ENCODE peak calls at places on chromosomes 7 and 10, in four cellular contexts. J, F, E and G are unnamed samples.
A peak's percentile ranks its signal among the peaks of the same experiment; 100 is the strongest.

GRCh38 chr10:118800920-118801319 is 46.1 kb upstream of the CACUL1 start:
- DNase-seq in J (peak; percentile 18), F (no peak), E (peak; percentile 10), G (peak; percentile 40)

GRCh38 chr7:157405914-157406810 is 69.4 kb downstream of the DNAJB6 start:
- DNase-seq in J (no peak), F (no peak), E (no peak), G (peak; percentile 55)

GRCh38 chr7:105097619-105098018 is 83.6 kb downstream of the KMT2E start:
- DNase-seq in J (no peak), F (no peak), E (no peak), G (no peak)

GRCh38 chr7:151890355-151891004 is 13.6 kb upstream of the PRKAG2 start:
- DNase-seq in J (no peak), F (no peak), E (no peak), G (no peak)

GRCh38 chr7:17937506-17938115 is 2.7 kb downstream of the SNX13 start:
- DNase-seq in J (no peak), F (no peak), E (no peak), G (no peak)

GRCh38 chr10:33258951-33259350 is 75.5 kb downstream of the NRP1 start:
- DNase-seq in J (no peak), F (no peak), E (no peak), G (no peak)

GRCh38 chr10:35554461-35555056 is 50.6 kb upstream of the GJD4 start:
- DNase-seq in J (no peak), F (no peak), E (no peak), G (no peak)

GRCh38 chr7:125606661-125607060 is 677.0 kb upstream of the POT1 start:
- DNase-seq in J (no peak), F (no peak), E (no peak), G (no peak)

GRCh38 chr10:101014230-101014884 is 14.7 kb downstream of the LZTS2 start:
- DNase-seq in J (peak; percentile 65), F (peak; percentile 91), E (no peak), G (peak; percentile 84)

GRCh38 chr10:79331709-79332108 is 15.6 kb upstream of the PPIF start:
- DNase-seq in J (no peak), F (no peak), E (no peak), G (no peak)

GRCh38 chr7:145497911-145498525 is 618.6 kb upstream of the CNTNAP2 start:
- DNase-seq in J (no peak), F (no peak), E (no peak), G (no peak)

GRCh38 chr10:3698312-3698711 is 86.7 kb downstream of the KLF6 start:
- DNase-seq in J (no peak), F (no peak), E (no peak), G (no peak)

GRCh38 chr10:96967847-96968246 is 135.7 kb downstream of the LCOR start:
- DNase-seq in J (no peak), F (no peak), E (no peak), G (no peak)

GRCh38 chr7:30510124-30511074 is 5.8 kb upstream of the GGCT start:
- DNase-seq in J (peak; percentile 47), F (peak; percentile 26), E (peak; percentile 42), G (peak; percentile 28)

GRCh38 chr10:80126876-80127275 is 5.7 kb upstream of the PLAC9 start:
- DNase-seq in J (no peak), F (peak; percentile 30), E (no peak), G (no peak)

GRCh38 chr7:150405584-150406310 is 26.6 kb downstream of the ZNF775 start:
- DNase-seq in J (peak; percentile 87), F (peak; percentile 67), E (no peak), G (no peak)

GRCh38 chr7:75920431-75921161 is 5.6 kb downstream of the POR start:
- DNase-seq in J (no peak), F (no peak), E (peak; percentile 99), G (no peak)

DNA sequence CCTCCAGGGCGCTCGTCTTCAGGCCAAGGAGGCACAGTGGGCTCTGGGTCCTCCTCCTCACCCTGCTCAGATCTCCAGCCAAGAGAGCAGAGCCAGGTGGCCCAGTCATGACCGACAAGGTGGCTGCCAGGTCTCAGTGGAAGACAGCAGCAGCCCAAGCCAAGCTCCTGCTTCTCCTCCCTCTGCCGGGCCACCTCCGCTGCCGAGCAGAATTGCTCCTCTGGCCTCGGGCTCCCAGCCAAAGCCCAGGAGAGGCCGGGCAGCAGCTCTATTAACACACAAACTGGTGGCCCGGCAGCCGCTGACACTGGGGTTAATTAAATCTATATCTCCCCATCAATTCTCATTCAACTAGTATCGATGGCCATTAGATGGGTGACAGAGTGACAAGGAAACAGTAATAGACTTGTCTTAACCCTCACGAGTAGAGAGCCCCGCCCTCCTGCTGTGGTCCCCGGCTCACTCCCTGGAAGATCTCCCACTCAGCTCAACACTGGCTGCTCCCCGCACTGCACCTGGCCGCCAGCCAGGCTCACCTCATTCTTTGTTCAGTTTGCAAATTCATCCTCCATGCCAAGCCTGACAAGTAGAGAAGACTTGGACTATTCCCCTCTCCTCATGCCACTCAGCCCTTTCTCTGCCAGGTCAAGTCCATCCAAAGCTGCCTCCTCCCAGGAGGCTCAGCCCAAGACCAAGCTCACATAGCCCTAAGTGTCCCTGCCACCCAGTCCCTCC is 74.1 kb upstream of the UNC5B start:
- DNase-seq in J (no peak), F (no peak), E (no peak), G (no peak)
- TF ChIP-seq ELF4 in J (no peak), F (no peak), E (no peak), G (no peak)

GRCh38 chr10:117168135-117168674 is 29.1 kb upstream of the KCNK18 start:
- DNase-seq in J (peak; percentile 84), F (peak; percentile 84), E (no peak), G (peak; percentile 90)

GRCh38 chr10:117170244-117170643 is 27.0 kb upstream of the KCNK18 start:
- DNase-seq in J (no peak), F (no peak), E (no peak), G (no peak)

GRCh38 chr10:117167346-117168134 is 29.5 kb upstream of the VAX1 start:
- DNase-seq in J (no peak), F (no peak), E (no peak), G (no peak)

GRCh38 chr10:117169480-117169879 is 27.8 kb upstream of the KCNK18 start:
- DNase-seq in J (no peak), F (no peak), E (no peak), G (no peak)

GRCh38 chr10:117168729-117169128 is 28.6 kb upstream of the KCNK18 start:
- DNase-seq in J (no peak), F (peak; percentile 38), E (no peak), G (no peak)
- TF ChIP-seq ELF4 in J (no peak), F (no peak), E (no peak), G (no peak)

GRCh38 chr10:9869185-9869584 is 1148.5 kb upstream of the CELF2 start:
- DNase-seq in J (no peak), F (no peak), E (no peak), G (no peak)
- TF ChIP-seq ELF4 in J (no peak), F (no peak), E (no peak), G (no peak)

DNA sequence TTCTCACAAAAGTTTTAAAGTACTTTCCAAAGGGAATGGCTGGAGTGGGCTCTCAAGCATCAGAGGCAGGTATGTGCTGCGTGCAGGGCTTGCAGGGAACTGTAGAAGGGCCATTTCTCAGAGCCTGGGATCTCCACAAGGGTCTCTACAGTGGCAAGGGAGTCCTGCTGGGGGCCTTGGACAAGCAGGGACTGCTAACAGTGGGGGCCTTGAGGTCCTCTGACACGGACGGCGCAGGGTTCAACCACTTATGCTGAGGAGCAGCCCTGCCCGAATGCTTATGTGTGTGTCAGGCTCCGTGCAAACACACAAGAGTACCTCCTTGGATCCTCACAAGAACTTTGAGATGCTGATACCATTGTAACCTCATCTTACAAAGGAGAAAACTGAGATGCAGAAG is 342.1 kb upstream of the COBL start:
- DNase-seq in J (no peak), F (no peak), E (no peak), G (no peak)
- TF ChIP-seq ELF4 in J (no peak), F (no peak), E (no peak), G (no peak)

GRCh38 chr7:4792537-4793126 is 17.2 kb downstream of the AP5Z1 start:
- DNase-seq in J (no peak), F (no peak), E (no peak), G (no peak)
- TF ChIP-seq ELF4 in J (no peak), F (no peak), E (no peak), G (no peak)

GRCh38 chr10:83545901-83546391 is 593.4 kb upstream of the GHITM start:
- DNase-seq in J (no peak), F (no peak), E (no peak), G (no peak)
- TF ChIP-seq ELF4 in J (no peak), F (no peak), E (no peak), G (no peak)

GRCh38 chr7:112184455-112184854 is 21.7 kb downstream of the DOCK4 start:
- DNase-seq in J (no peak), F (no peak), E (no peak), G (no peak)
- TF ChIP-seq ELF4 in J (no peak), F (no peak), E (no peak), G (no peak)

DNA sequence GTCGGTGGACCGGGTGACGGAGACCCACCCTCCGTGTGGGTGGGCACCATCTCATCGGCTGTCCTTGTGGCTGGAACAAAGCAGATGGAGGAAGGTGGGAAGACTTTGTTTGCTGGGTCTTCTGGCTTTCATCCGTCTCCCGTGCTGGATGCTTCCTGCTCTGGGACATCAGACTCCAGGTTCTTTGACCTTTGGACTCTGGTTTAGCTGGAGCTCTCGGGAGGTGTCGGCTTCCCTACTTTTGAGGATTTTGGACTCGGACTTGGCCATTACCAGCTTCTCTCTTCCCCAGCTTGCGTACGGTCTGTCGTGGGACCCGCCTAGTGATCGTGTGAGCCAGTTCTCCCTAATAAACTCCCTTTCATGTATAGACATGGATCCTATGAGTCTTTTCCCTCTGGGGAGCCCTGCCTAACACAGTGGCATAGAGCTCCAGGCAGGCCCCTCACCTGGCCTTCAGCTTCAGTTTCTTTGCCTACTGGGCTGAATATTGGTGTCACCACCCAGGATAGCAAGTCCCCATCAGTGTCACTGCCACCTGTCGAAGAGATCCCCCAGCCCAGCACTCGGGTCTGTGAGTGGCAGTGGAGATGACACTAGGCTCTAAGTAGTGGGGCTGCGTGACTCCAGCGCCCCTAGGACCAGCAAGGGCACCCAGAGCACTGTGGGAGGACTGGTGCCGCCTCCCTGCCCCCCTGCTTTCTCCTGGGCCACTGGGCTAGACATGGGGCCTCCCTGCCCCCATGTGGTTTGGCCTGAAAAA is 135.5 kb downstream of the LHPP start:
- DNase-seq in J (no peak), F (no peak), E (peak; percentile 66), G (no peak)
- TF ChIP-seq ELF4 in J (no peak), F (no peak), E (no peak), G (no peak)

DNA sequence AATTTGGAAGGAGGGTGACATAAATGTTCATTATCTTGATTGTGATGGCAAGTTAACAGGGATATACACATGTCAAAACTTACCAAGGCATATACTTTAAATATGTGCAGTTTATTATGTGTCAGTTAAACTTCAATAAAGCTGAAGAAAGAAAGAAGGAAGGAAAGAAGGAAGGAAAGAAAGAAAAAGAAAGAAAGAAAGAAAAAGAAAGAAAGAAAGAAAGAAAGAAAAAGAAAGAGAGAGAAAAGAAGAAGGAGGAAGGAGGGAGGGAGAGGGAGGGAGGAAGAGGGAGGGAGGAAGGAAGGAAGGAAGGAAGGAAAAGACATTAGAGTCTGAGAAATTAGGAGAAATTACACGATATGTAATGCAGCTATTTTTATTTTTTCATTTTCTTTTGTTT is 15.9 kb upstream of the GSTK1 start:
- DNase-seq in J (no peak), F (no peak), E (no peak), G (no peak)
- TF ChIP-seq ELF4 in J (no peak), F (no peak), E (no peak), G (no peak)